ENCODE peak calls at places on chromosomes 12 and 14, in seven cellular contexts. W is stromal cell of bone marrow, F is Calu3, A is LHCN-M2, H is mucosa of gallbladder, O is hippocampal formation, K is DMS79 treated with DMSO at 0.1 percent for 48 hours. M is an unnamed sample.

GRCh38 chr12:93996321-93996720 is 152.1 kb upstream of the PLXNC1 start:
- DNase-seq in W (no peak), F (no peak), A (no peak), H (no peak), O (no peak), K (no peak), M (no peak)

GRCh38 chr12:56634837-56635538 is 4.9 kb upstream of the BAZ2A start:
- DNase-seq in W (peak; percentile 56), F (peak; percentile 88), A (peak; percentile 83), H (peak; percentile 78), O (peak; percentile 69), K (peak; percentile 23), M (peak; percentile 82)

GRCh38 chr12:124537525-124538193 is 29.8 kb downstream of the NCOR2 start:
- DNase-seq in W (no peak), F (no peak), A (no peak), H (no peak), O (peak; percentile 66), K (no peak), M (no peak)

GRCh38 chr12:43795716-43796282 is 10.3 kb downstream of the TWF1 start:
- DNase-seq in W (no peak), F (no peak), A (no peak), H (no peak), O (no peak), K (peak; percentile 75), M (no peak)

GRCh38 chr12:50242751-50243191 is 40.5 kb downstream of the LIMA1 start:
- DNase-seq in W (no peak), F (no peak), A (peak; percentile 70), H (no peak), O (no peak), K (no peak), M (no peak)

GRCh38 chr12:127928615-127929014 is 338.4 kb upstream of the TMEM132C start:
- DNase-seq in W (peak; percentile 54), F (no peak), A (peak; percentile 81), H (no peak), O (peak; percentile 32), K (no peak), M (no peak)

GRCh38 chr12:132322206-132323132 is 6.9 kb downstream of the GALNT9 start:
- DNase-seq in W (no peak), F (no peak), A (no peak), H (no peak), O (no peak), K (no peak), M (no peak)

GRCh38 chr14:71148627-71149026 is 241.4 kb downstream of the PCNX1 start:
- DNase-seq in W (no peak), F (no peak), A (no peak), H (no peak), O (no peak), K (no peak), M (no peak)

GRCh38 chr12:104458645-104459555 is 2.2 kb downstream of the CHST11 start:
- DNase-seq in W (no peak), F (no peak), A (no peak), H (no peak), O (no peak), K (peak; percentile 23), M (no peak)

GRCh38 chr14:71478542-71478941 is 453.7 kb upstream of the RGS6 start:
- DNase-seq in W (peak; percentile 48), F (no peak), A (peak; percentile 54), H (peak; percentile 14), O (no peak), K (no peak), M (no peak)

GRCh38 chr12:127632431-127632830 is 634.5 kb upstream of the TMEM132C start:
- DNase-seq in W (no peak), F (no peak), A (no peak), H (no peak), O (no peak), K (no peak), M (no peak)

GRCh38 chr14:93963692-93964091 is 12.7 kb downstream of the ASB2 start:
- DNase-seq in W (no peak), F (no peak), A (no peak), H (no peak), O (no peak), K (no peak), M (no peak)

GRCh38 chr12:9587903-9588600 is 19.7 kb downstream of the KLRB1 start:
- DNase-seq in W (no peak), F (no peak), A (no peak), H (no peak), O (no peak), K (no peak), M (no peak)

GRCh38 chr14:23562822-23563472 is 4.6 kb downstream of the AP1G2 start:
- DNase-seq in W (no peak), F (peak; percentile 62), A (peak; percentile 26), H (no peak), O (peak; percentile 38), K (peak; percentile 63), M (no peak)

GRCh38 chr12:115771601-115772000 is 505.9 kb downstream of the MED13L start:
- DNase-seq in W (no peak), F (no peak), A (no peak), H (no peak), O (no peak), K (no peak), M (no peak)

GRCh38 chr12:78418919-78419318 is 445.7 kb upstream of the SYT1 start:
- DNase-seq in W (no peak), F (no peak), A (no peak), H (no peak), O (no peak), K (no peak), M (no peak)

M was measured in coronary artery.